ENCODE peak calls at places on chromosome 11, in nine cellular contexts. One of them, this sample, is unnamed.

GRCh38 chr11:59573216-59573615 is 42.4 kb downstream of the OSBP start:
- DNase-seq in endothelial cell of umbilical vein: peak; percentile 32
- DNase-seq in transverse colon: no peak
- DNase-seq in posterior cingulate gyrus: no peak
- DNase-seq in activated CD4-positive, alpha-beta T cell treated with anti-CD3 and anti-CD28 coated beads, Interleukin-2, amount 50 U/mL, for 24 hours: no peak
- DNase-seq in stimulated activated CD4-positive, alpha-beta T cell treated with anti-CD3 and anti-CD28 coated beads, TNF-alpha, amount 100 ng/mL, for 4 hours: no peak
- DNase-seq in iPS-NIHi11: no peak
- DNase-seq in psoas muscle: no peak
- DNase-seq in fibroblast of gingiva: peak; percentile 86
- DNase-seq in this sample: no peak

GRCh38 chr11:26137651-26138050 is 194.3 kb upstream of the ANO3 start:
- DNase-seq in iPS-NIHi11: no peak
- DNase-seq in psoas muscle: no peak
- DNase-seq in stimulated activated CD4-positive, alpha-beta T cell treated with anti-CD3 and anti-CD28 coated beads, TNF-alpha, amount 100 ng/mL, for 4 hours: no peak
- DNase-seq in fibroblast of gingiva: peak; percentile 6
- DNase-seq in posterior cingulate gyrus: no peak
- DNase-seq in transverse colon: no peak
- DNase-seq in endothelial cell of umbilical vein: no peak
- DNase-seq in activated CD4-positive, alpha-beta T cell treated with anti-CD3 and anti-CD28 coated beads, Interleukin-2, amount 50 U/mL, for 24 hours: no peak
- DNase-seq in this sample: no peak

GRCh38 chr11:115085461-115086220 is 407.3 kb downstream of the NXPE2 start:
- DNase-seq in activated CD4-positive, alpha-beta T cell treated with anti-CD3 and anti-CD28 coated beads, Interleukin-2, amount 50 U/mL, for 24 hours: no peak
- DNase-seq in endothelial cell of umbilical vein: no peak
- DNase-seq in stimulated activated CD4-positive, alpha-beta T cell treated with anti-CD3 and anti-CD28 coated beads, TNF-alpha, amount 100 ng/mL, for 4 hours: no peak
- DNase-seq in posterior cingulate gyrus: no peak
- DNase-seq in fibroblast of gingiva: no peak
- DNase-seq in psoas muscle: no peak
- DNase-seq in iPS-NIHi11: no peak
- DNase-seq in transverse colon: no peak
- DNase-seq in this sample: peak; percentile 26

GRCh38 chr11:19715373-19715772 is 2.7 kb downstream of the NAV2 start:
- DNase-seq in stimulated activated CD4-positive, alpha-beta T cell treated with anti-CD3 and anti-CD28 coated beads, TNF-alpha, amount 100 ng/mL, for 4 hours: no peak
- DNase-seq in activated CD4-positive, alpha-beta T cell treated with anti-CD3 and anti-CD28 coated beads, Interleukin-2, amount 50 U/mL, for 24 hours: no peak
- DNase-seq in fibroblast of gingiva: peak; percentile 68
- DNase-seq in endothelial cell of umbilical vein: peak; percentile 95
- DNase-seq in iPS-NIHi11: no peak
- DNase-seq in psoas muscle: no peak
- DNase-seq in transverse colon: no peak
- DNase-seq in posterior cingulate gyrus: no peak
- DNase-seq in this sample: no peak

GRCh38 chr11:115247404-115247803 is 256.8 kb downstream of the CADM1 start:
- DNase-seq in transverse colon: no peak
- DNase-seq in endothelial cell of umbilical vein: no peak
- DNase-seq in stimulated activated CD4-positive, alpha-beta T cell treated with anti-CD3 and anti-CD28 coated beads, TNF-alpha, amount 100 ng/mL, for 4 hours: no peak
- DNase-seq in iPS-NIHi11: no peak
- DNase-seq in fibroblast of gingiva: no peak
- DNase-seq in activated CD4-positive, alpha-beta T cell treated with anti-CD3 and anti-CD28 coated beads, Interleukin-2, amount 50 U/mL, for 24 hours: no peak
- DNase-seq in psoas muscle: no peak
- DNase-seq in posterior cingulate gyrus: no peak
- DNase-seq in this sample: no peak

GRCh38 chr11:111945198-111945597 is 8.1 kb downstream of the DIXDC1 start:
- DNase-seq in posterior cingulate gyrus: no peak
- DNase-seq in fibroblast of gingiva: no peak
- DNase-seq in iPS-NIHi11: no peak
- DNase-seq in stimulated activated CD4-positive, alpha-beta T cell treated with anti-CD3 and anti-CD28 coated beads, TNF-alpha, amount 100 ng/mL, for 4 hours: no peak
- DNase-seq in activated CD4-positive, alpha-beta T cell treated with anti-CD3 and anti-CD28 coated beads, Interleukin-2, amount 50 U/mL, for 24 hours: no peak
- DNase-seq in transverse colon: no peak
- DNase-seq in endothelial cell of umbilical vein: no peak
- DNase-seq in psoas muscle: no peak
- DNase-seq in this sample: no peak

GRCh38 chr11:10666556-10666955 is 27.0 kb downstream of the IRAG1 start:
- DNase-seq in transverse colon: no peak
- DNase-seq in iPS-NIHi11: no peak
- DNase-seq in fibroblast of gingiva: peak; percentile 36
- DNase-seq in endothelial cell of umbilical vein: no peak
- DNase-seq in psoas muscle: no peak
- DNase-seq in activated CD4-positive, alpha-beta T cell treated with anti-CD3 and anti-CD28 coated beads, Interleukin-2, amount 50 U/mL, for 24 hours: no peak
- DNase-seq in posterior cingulate gyrus: no peak
- DNase-seq in stimulated activated CD4-positive, alpha-beta T cell treated with anti-CD3 and anti-CD28 coated beads, TNF-alpha, amount 100 ng/mL, for 4 hours: no peak
- DNase-seq in this sample: no peak

GRCh38 chr11:47284151-47284550 is 14.2 kb downstream of the MADD start:
- DNase-seq in posterior cingulate gyrus: no peak
- DNase-seq in stimulated activated CD4-positive, alpha-beta T cell treated with anti-CD3 and anti-CD28 coated beads, TNF-alpha, amount 100 ng/mL, for 4 hours: no peak
- DNase-seq in transverse colon: no peak
- DNase-seq in endothelial cell of umbilical vein: no peak
- DNase-seq in fibroblast of gingiva: no peak
- DNase-seq in iPS-NIHi11: no peak
- DNase-seq in psoas muscle: no peak
- DNase-seq in activated CD4-positive, alpha-beta T cell treated with anti-CD3 and anti-CD28 coated beads, Interleukin-2, amount 50 U/mL, for 24 hours: no peak
- DNase-seq in this sample: no peak

GRCh38 chr11:4459470-4459869 is 10.4 kb downstream of the OR52K2 start:
- DNase-seq in posterior cingulate gyrus: no peak
- DNase-seq in stimulated activated CD4-positive, alpha-beta T cell treated with anti-CD3 and anti-CD28 coated beads, TNF-alpha, amount 100 ng/mL, for 4 hours: no peak
- DNase-seq in fibroblast of gingiva: no peak
- DNase-seq in endothelial cell of umbilical vein: no peak
- DNase-seq in iPS-NIHi11: no peak
- DNase-seq in transverse colon: peak; percentile 17
- DNase-seq in psoas muscle: peak; percentile 23
- DNase-seq in activated CD4-positive, alpha-beta T cell treated with anti-CD3 and anti-CD28 coated beads, Interleukin-2, amount 50 U/mL, for 24 hours: no peak
- DNase-seq in this sample: peak; percentile 28

GRCh38 chr11:117199061-117199915 is at the start of gene TAGLN:
- DNase-seq in psoas muscle: peak; percentile 71
- DNase-seq in iPS-NIHi11: peak; percentile 89
- DNase-seq in fibroblast of gingiva: peak; percentile 69
- DNase-seq in activated CD4-positive, alpha-beta T cell treated with anti-CD3 and anti-CD28 coated beads, Interleukin-2, amount 50 U/mL, for 24 hours: no peak
- DNase-seq in posterior cingulate gyrus: no peak
- DNase-seq in transverse colon: peak; percentile 76
- DNase-seq in stimulated activated CD4-positive, alpha-beta T cell treated with anti-CD3 and anti-CD28 coated beads, TNF-alpha, amount 100 ng/mL, for 4 hours: no peak
- DNase-seq in endothelial cell of umbilical vein: peak; percentile 37
- DNase-seq in this sample: peak; percentile 89

GRCh38 chr11:108199446-108200321 is 22.8 kb downstream of the NPAT start:
- DNase-seq in activated CD4-positive, alpha-beta T cell treated with anti-CD3 and anti-CD28 coated beads, Interleukin-2, amount 50 U/mL, for 24 hours: peak; percentile 48
- DNase-seq in transverse colon: no peak
- DNase-seq in fibroblast of gingiva: peak; percentile 44
- DNase-seq in psoas muscle: no peak
- DNase-seq in posterior cingulate gyrus: no peak
- DNase-seq in iPS-NIHi11: no peak
- DNase-seq in endothelial cell of umbilical vein: no peak
- DNase-seq in stimulated activated CD4-positive, alpha-beta T cell treated with anti-CD3 and anti-CD28 coated beads, TNF-alpha, amount 100 ng/mL, for 4 hours: peak; percentile 43
- DNase-seq in this sample: no peak